ENCODE peak calls at places on chromosomes 4 and X, in seven cellular contexts. Y is Peyer's patch, O is thyroid gland, T is ovary, U is IMR-90, E is uterus, P is NB4. D is an unnamed sample.

GRCh38 chrX:134431894-134432293 is 28.1 kb upstream of the HPRT1 start:
- DNase-seq in Y (no peak), T (no peak), O (no peak), P (peak), E (no peak), U (peak), D (no peak)

GRCh38 chr4:109560687-109561452 is 824 bp downstream of the MCUB start:
- DNase-seq in O (peak), Y (peak), P (peak), E (peak), T (peak), U (peak), D (no peak)

GRCh38 chr4:144174401-144175067 is 34.0 kb upstream of the GYPA start:
- DNase-seq in O (no peak), U (peak), P (peak), T (no peak), E (no peak), Y (no peak), D (no peak)

GRCh38 chr4:158129649-158130048 is 43.2 kb downstream of the GASK1B start:
- DNase-seq in U (no peak), T (no peak), E (no peak), Y (no peak), O (no peak), P (no peak), D (no peak)

GRCh38 chrX:85114171-85114570 is 110.5 kb downstream of the APOOL start:
- DNase-seq in O (no peak), Y (no peak), P (no peak), E (no peak), U (no peak), T (no peak), D (no peak)

GRCh38 chr4:52358855-52359254 is 300.2 kb downstream of the USP46 start:
- DNase-seq in O (no peak), Y (no peak), E (no peak), T (no peak), U (no peak), P (no peak), D (no peak)

GRCh38 chr4:142379277-142380051 is 466.6 kb downstream of the INPP4B start:
- DNase-seq in O (no peak), E (no peak), T (no peak), P (no peak), U (peak), Y (no peak), D (no peak)

GRCh38 chr4:788636-789297 is 37.2 kb downstream of the CPLX1 start:
- DNase-seq in U (no peak), O (no peak), Y (no peak), P (no peak), E (no peak), T (peak), D (no peak)

GRCh38 chrX:68049466-68049865 is 383.8 kb downstream of the OPHN1 start:
- DNase-seq in T (no peak), O (no peak), Y (no peak), E (no peak), P (no peak), U (peak), D (no peak)

GRCh38 chr4:86848732-86849617 is at the start of gene SLC10A6:
- DNase-seq in O (peak), P (no peak), T (no peak), E (no peak), Y (no peak), U (no peak), D (no peak)

DNA sequence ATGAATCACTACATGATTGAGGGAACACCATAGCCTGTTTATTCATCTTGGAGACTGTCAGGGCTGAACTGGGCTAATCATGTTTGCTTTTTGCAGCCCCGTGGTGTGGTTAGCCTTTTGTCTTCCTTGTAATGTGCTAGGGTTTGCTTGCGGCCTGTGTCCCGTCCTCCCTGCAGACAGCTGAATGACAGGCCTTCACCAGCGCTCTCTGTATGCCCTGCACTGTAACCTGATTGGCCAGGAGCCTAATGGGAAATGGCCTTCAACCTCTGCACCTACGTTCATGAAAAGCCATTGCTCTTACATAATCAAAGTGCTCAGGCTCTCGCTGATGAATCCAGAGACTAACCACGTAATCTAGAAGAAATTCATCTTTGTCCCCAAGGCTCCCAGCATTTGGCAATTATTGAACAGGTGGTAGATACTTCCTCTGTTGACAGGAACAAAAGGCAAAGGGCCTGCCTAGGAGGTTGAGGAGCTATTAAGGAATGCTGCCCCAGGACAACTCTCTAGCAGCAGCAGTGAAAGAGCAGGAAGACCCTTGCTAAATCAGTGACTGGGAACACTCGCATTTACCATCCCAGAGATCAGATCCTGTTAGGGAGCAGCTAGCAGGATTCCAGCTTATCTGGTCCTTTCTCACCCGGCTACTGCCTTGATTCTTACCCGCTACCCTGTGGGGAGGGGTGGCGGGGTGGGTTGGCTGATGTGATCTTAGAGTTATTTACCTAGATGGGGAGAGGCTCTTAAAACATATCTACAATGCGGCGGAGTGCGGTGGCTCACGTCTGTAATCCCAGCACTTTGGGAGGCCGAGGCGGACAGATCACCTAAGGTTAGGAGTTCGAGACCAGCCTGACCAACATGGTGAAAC is 42.3 kb upstream of the FAT1 start:
- DNase-seq in O (no peak), E (no peak), T (no peak), U (no peak), Y (no peak), P (no peak), D (no peak)
- TF ChIP-seq CTCF in O (no peak), E (no peak), T (no peak), U (no peak), Y (peak), P (no peak), D (no peak)

GRCh38 chr4:123649644-123650356 is 253.2 kb downstream of the SPRY1 start:
- DNase-seq in U (peak), T (peak), E (no peak), O (no peak), Y (no peak), P (peak), D (no peak)
- TF ChIP-seq POLR2A in U (no peak), T (no peak), E (no peak), O (no peak), Y (no peak), P (no peak), D (no peak)

GRCh38 chr4:172515266-172515879 is 653.2 kb upstream of the GALNT7 start:
- DNase-seq in Y (no peak), T (no peak), E (no peak), P (no peak), U (peak), O (no peak), D (no peak)
- TF ChIP-seq CTCF in Y (no peak), T (no peak), E (no peak), P (no peak), U (no peak), O (no peak), D (no peak)

GRCh38 chr4:48268956-48269860 is at the start of gene TEC:
- DNase-seq in O (peak), Y (peak), U (no peak), P (peak), E (peak), T (no peak), D (peak)
- TF ChIP-seq POLR2A in O (peak), Y (peak), U (no peak), P (no peak), E (peak), T (no peak), D (no peak)

DNA sequence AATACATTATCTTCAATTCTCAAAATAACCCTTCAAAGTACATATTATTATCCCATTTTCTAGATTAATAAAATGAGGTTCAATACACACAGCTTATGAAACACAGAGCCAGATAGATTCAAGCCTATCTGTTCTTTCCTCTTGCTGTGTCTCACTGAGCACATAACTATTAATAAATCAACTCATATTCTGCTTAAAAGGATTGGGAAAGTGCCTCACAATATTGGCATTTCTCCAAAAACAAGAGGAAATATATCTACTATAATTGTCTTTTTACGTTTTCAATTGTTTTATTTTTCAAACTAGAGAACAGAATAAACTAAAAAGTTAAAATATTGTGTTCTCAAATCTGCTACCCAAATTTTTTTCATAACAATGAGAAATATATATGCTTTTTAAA is 15.8 kb downstream of the DCHS2 start:
- DNase-seq in O (no peak), E (no peak), Y (no peak), T (no peak), U (no peak), P (no peak), D (no peak)
- TF ChIP-seq CTCF in O (no peak), E (no peak), Y (no peak), T (no peak), U (no peak), P (no peak), D (no peak)

GRCh38 chrX:119482497-119483480 is 14.5 kb downstream of the SLC25A5 start:
- DNase-seq in T (peak), Y (peak), P (peak), E (peak), O (peak), U (peak), D (no peak)
- TF ChIP-seq POLR2A in T (no peak), Y (no peak), P (peak), E (no peak), O (no peak), U (no peak), D (no peak)

GRCh38 chrX:48465336-48465933 is 4.6 kb downstream of the SLC38A5 start:
- DNase-seq in O (no peak), U (peak), Y (no peak), E (no peak), T (no peak), P (no peak), D (no peak)

GRCh38 chrX:48468693-48469691 is 1.1 kb downstream of the SLC38A5 start:
- DNase-seq in U (no peak), E (no peak), P (peak), Y (peak), O (no peak), T (peak), D (no peak)

GRCh38 chrX:48467331-48467761 is 2.7 kb downstream of the SLC38A5 start:
- DNase-seq in E (no peak), Y (no peak), U (no peak), P (no peak), O (no peak), T (no peak), D (no peak)

GRCh38 chrX:48468247-48468671 is 1.8 kb downstream of the SLC38A5 start:
- DNase-seq in T (peak), Y (peak), P (peak), U (no peak), O (peak), E (no peak), D (no peak)

DNA sequence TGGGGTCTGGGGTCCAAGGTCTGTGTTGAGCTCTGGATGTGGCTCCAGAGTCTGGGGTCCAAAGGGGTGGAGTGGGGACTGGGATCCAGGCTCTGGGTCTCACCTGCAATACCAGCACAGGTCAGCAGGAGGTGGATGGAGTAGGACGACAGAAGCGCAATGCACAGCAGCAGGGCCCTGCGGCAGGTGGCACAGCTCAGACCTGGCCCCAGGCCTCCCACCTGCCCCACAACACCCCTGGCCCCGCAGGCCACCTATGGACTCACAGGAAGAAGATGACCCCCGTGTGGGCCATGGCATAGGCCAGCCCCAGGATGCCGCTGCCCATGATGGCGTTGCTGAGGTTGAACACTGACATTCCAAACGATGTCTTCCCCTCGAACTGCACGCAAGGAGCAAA is 3.4 kb downstream of the SLC38A5 start:
- DNase-seq in U (no peak), E (no peak), O (no peak), Y (no peak), T (no peak), P (peak), D (no peak)
- TF ChIP-seq CTCF in U (no peak), E (no peak), O (no peak), Y (no peak), T (no peak), P (peak), D (no peak)

GRCh38 chrX:41333744-41333993 is 293 bp upstream of the DDX3X start:
- DNase-seq in Y (no peak), U (peak), T (peak), E (peak), P (peak), O (peak), D (no peak)

GRCh38 chrX:41336447-41336846 is 2.5 kb downstream of the DDX3X start:
- DNase-seq in P (no peak), O (no peak), U (no peak), T (no peak), Y (no peak), E (no peak), D (no peak)

GRCh38 chrX:41335590-41336331 is 1.8 kb downstream of the DDX3X start:
- DNase-seq in E (no peak), P (no peak), U (peak), O (no peak), T (no peak), Y (no peak), D (no peak)

GRCh38 chrX:41333994-41334865 is at the start of gene DDX3X:
- DNase-seq in U (peak), E (peak), Y (peak), O (peak), P (peak), T (peak), D (peak)

DNA sequence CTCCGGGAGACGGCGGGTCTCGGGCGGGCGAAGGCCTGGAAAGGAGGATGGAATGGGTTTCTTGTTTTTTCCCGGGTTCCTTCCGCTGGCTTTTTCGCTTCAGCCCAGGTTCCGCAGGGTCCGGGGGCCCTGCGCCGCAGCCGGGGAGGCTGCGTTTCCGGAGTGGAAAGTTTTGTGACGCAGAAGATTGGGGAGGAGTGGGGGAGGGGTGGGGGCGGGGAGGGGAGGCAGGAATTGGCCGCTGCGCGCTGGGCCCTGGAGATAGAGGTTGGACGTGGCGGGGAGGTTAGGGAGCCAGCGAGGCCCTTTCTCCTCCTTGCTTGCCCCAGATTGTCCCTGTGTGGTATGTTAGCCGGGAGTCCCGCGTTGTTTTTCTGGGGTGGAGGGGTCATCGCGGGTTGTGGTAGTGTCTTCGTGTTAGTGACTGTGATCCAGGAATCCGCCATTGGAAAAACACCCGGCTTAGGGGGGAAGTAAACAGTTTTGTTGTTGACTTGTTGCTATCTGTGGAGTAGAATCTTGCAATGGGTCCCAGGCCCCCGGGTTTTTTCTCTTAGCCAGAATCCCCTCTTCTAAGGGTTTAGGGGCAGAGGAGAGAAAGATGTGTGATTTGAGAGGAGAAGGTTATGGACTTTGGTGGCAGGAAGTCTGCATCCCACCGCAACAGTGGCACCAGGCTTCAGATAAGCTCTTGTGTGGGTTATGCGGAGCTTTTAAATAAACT is 1.1 kb downstream of the DDX3X start:
- DNase-seq in T (peak), U (peak), P (peak), Y (peak), O (peak), E (peak), D (no peak)
- TF ChIP-seq POLR2A in T (no peak), U (no peak), P (no peak), Y (peak), O (no peak), E (no peak), D (peak)

DNA sequence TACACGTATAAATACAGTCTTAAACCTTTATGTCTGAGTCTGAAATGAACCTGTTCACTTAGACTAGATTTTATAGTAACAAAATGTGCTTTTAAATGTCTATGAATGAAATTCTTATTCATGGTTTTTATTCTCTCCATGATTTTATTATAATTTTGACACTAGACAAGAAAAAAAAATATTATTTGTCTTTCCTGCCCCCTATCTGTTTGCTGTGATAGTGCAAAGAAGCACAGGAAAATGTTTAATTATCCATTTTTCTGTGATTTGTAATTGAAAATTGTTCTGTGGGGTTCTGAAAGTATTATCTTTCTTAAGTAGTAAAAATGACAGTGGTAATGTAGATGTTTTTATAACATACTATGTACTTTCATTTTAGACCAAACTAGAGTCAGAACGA is 52.0 kb downstream of the INTS6L start:
- DNase-seq in E (no peak), O (no peak), T (no peak), U (peak), Y (no peak), P (no peak), D (no peak)
- TF ChIP-seq CTCF in E (peak), O (peak), T (peak), U (peak), Y (peak), P (peak), D (peak)

D was measured in esophagus squamous epithelium.